ENCODE peak calls at places on chromosomes 4 and X, in seven cellular contexts. M is posterior cingulate gyrus, S is HT-29, U is smooth muscle cell of the brain vasculature, R is transverse colon, J is substantia nigra, V is HFF-Myc. Y is an unnamed sample.

GRCh38 chrX:12987900-12988594 is 13.1 kb downstream of the TMSB4X start:
- DNase-seq in M (no peak), S (no peak), U (no peak), R (no peak), J (no peak), V (no peak), Y (no peak)

GRCh38 chr4:74950200-74950599 is 17.3 kb downstream of the PARM1 start:
- DNase-seq in M (no peak), S (no peak), U (no peak), R (no peak), J (no peak), V (no peak), Y (no peak)

GRCh38 chr4:146545102-146545501 is 23.4 kb upstream of the SLC10A7 start:
- DNase-seq in M (no peak), S (peak), U (no peak), R (no peak), J (no peak), V (no peak), Y (no peak)

GRCh38 chr4:8439914-8440490 is 521 bp downstream of the ACOX3 start:
- DNase-seq in M (no peak), S (no peak), U (no peak), R (peak), J (no peak), V (no peak), Y (no peak)

GRCh38 chrX:71365876-71366673 is at the start of gene TAF1:
- DNase-seq in M (peak), S (peak), U (peak), R (peak), J (peak), V (peak), Y (peak)

GRCh38 chr4:40684404-40684803 is 54.7 kb upstream of the RBM47 start:
- DNase-seq in M (no peak), S (no peak), U (no peak), R (no peak), J (no peak), V (no peak), Y (no peak)

GRCh38 chr4:3045500-3045850 is 28.9 kb downstream of the HTT-AS start:
- DNase-seq in M (peak), S (no peak), U (no peak), R (peak), J (peak), V (no peak), Y (no peak)

GRCh38 chr4:113328514-113328913 is 279.1 kb downstream of the ANK2 start:
- DNase-seq in M (no peak), S (peak), U (no peak), R (no peak), J (no peak), V (no peak), Y (no peak)

GRCh38 chr4:31058656-31059055 is 338.5 kb downstream of the PCDH7 start:
- DNase-seq in M (no peak), S (no peak), U (no peak), R (no peak), J (no peak), V (no peak), Y (no peak)

GRCh38 chr4:1792832-1793495 is at the start of gene FGFR3:
- DNase-seq in M (no peak), S (peak), U (no peak), R (peak), J (no peak), V (no peak), Y (peak)

GRCh38 chr4:182207806-182208483 is 35.3 kb upstream of the TENM3 start:
- DNase-seq in M (no peak), S (no peak), U (peak), R (no peak), J (no peak), V (peak), Y (no peak)

GRCh38 chrX:123899701-123900100 is 39.8 kb downstream of the XIAP start:
- DNase-seq in M (no peak), S (no peak), U (no peak), R (no peak), J (no peak), V (no peak), Y (no peak)

GRCh38 chrX:55867254-55867653 is 149.7 kb downstream of the RRAGB start:
- DNase-seq in M (no peak), S (peak), U (no peak), R (no peak), J (no peak), V (no peak), Y (no peak)

GRCh38 chr4:153497988-153498967 is 32.1 kb downstream of the TMEM131L start:
- DNase-seq in M (no peak), S (no peak), U (no peak), R (no peak), J (no peak), V (no peak), Y (no peak)